ENCODE peak calls at places on chromosomes 1 and 21, in four cellular contexts. C is IMR-90, R is H1, N is H9. W is an unnamed sample.
A peak's percentile ranks its signal among the peaks of the same experiment; 100 is the strongest.

GRCh38 chr1:78652019-78652560 is 2.5 kb downstream of the IFI44 start:
- DNase-seq in C (no peak), R (no peak), N (no peak), W (no peak)

GRCh38 chr1:114108741-114109255 is 44.9 kb downstream of the SYT6 start:
- DNase-seq in R (no peak), C (no peak), N (no peak), W (no peak)

GRCh38 chr21:40054403-40054802 is 187.2 kb downstream of the PCP4 start:
- DNase-seq in R (no peak), N (no peak), C (no peak), W (no peak)

GRCh38 chr1:243921113-243921512 is 71.1 kb upstream of the AKT3 start:
- DNase-seq in N (no peak), C (no peak), R (no peak), W (no peak)

GRCh38 chr1:231020139-231020601 is 19.9 kb downstream of the FAM89A start:
- DNase-seq in N (no peak), C (peak; percentile 28), R (no peak), W (peak; percentile 38)

GRCh38 chr1:226123591-226124471 is 61.3 kb downstream of the H3-3A start:
- DNase-seq in R (no peak), N (no peak), C (peak; percentile 17), W (no peak)

GRCh38 chr1:226884966-226885820 is 14.8 kb downstream of the PSEN2 start:
- DNase-seq in R (no peak), C (no peak), N (no peak), W (no peak)

GRCh38 chr1:153262462-153263157 is 3.1 kb downstream of the LORICRIN start:
- DNase-seq in N (no peak), R (no peak), C (no peak), W (no peak)

GRCh38 chr1:182035097-182035770 is 26.3 kb downstream of the ZNF648 start:
- DNase-seq in R (peak; percentile 68), C (no peak), N (peak; percentile 59), W (peak; percentile 79)

GRCh38 chr1:109532365-109533136 is 7.1 kb upstream of the GPR61 start:
- DNase-seq in C (peak; percentile 68), N (peak; percentile 91), R (peak; percentile 97), W (peak; percentile 93)

GRCh38 chr1:16015960-16016901 is 1.6 kb downstream of the HSPB7 start:
- DNase-seq in N (no peak), R (no peak), C (no peak), W (no peak)

GRCh38 chr1:182054698-182055326 is 6.7 kb downstream of the ZNF648 start:
- DNase-seq in C (no peak), R (peak; percentile 77), N (no peak), W (peak; percentile 70)

GRCh38 chr1:207188901-207189300 is 84.9 kb downstream of the C4BPA start:
- DNase-seq in C (no peak), N (no peak), R (no peak), W (no peak)

GRCh38 chr21:39633770-39634181 is 21.0 kb downstream of the B3GALT5 start:
- DNase-seq in N (no peak), R (no peak), C (peak; percentile 92), W (no peak)

GRCh38 chr1:3114131-3114744 is 45.2 kb downstream of the PRDM16 start:
- DNase-seq in R (no peak), C (no peak), N (no peak), W (no peak)

GRCh38 chr1:23530089-23530749 is 814 bp downstream of the E2F2 start:
- DNase-seq in N (no peak), R (no peak), C (no peak), W (no peak)

GRCh38 chr1:222045816-222046215 is 303.9 kb upstream of the DUSP10 start:
- DNase-seq in R (no peak), C (no peak), N (no peak), W (no peak)

GRCh38 chr1:222047370-222047769 is 305.5 kb upstream of the DUSP10 start:
- DNase-seq in N (no peak), C (no peak), R (no peak), W (no peak)

GRCh38 chr1:222046684-222047083 is 304.8 kb upstream of the DUSP10 start:
- DNase-seq in N (no peak), R (no peak), C (no peak), W (no peak)

GRCh38 chr1:222049176-222049575 is 307.3 kb upstream of the DUSP10 start:
- DNase-seq in C (no peak), R (no peak), N (no peak), W (no peak)

DNA sequence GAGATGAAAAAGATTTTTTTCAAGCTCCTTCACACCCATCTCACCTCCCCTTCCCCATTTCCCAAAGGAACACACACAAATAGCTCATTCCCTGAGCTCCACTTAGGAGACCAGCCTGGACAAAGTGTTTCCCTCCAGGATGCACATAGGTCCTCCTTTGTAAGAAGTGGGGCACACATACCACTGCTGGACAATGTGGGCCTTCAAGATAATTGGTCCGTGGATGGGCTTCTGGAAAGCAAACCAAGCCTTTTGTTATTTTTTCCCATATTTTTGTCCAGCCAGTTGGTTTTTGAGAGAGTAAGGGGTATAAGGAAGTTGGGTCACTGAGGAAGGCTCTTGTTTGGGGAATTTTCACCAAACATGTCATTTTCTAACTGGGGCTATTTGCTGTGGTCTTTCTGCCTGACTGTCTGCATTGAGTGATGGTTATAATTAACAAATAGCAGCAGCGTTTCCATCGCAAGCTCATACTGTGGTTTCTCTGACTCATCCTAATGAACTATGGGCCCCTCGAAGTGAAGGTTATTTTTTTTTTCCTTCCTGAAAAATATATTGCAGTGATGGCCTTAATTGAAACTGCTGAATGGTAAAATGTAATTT is 306.2 kb upstream of the DUSP10 start:
- DNase-seq in N (no peak), R (no peak), C (peak; percentile 74), W (no peak)
- H4K5ac ChIP-seq in N (no peak overlapping the region), R (no peak overlapping the region), C (peak overlapping the region; percentile 18), W (no peak overlapping the region)

DNA sequence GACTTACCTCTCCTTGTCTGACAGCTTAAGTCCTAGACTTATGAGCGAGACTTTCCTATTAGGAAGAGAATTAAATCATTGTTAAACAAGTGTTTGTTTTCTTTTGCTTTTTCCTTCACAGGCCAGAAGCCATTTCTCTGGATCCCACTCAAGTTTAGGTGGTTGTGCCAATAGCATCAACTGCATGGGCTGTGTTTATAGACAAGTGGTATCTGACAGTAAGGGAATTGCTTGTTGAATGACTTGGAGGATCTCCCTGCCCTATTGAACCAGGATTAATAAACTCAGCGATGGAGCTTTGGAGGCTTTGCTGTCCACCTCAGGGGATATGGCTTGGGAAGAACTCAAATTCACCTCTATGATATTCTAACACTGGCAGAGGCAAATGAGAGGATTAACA is 43.7 kb downstream of the UTP25 start:
- DNase-seq in N (no peak), C (no peak), R (no peak), W (no peak)
- H3K4me1 ChIP-seq in N (no peaks in the 10 kb centered on the region), C (peaks cover 2% of the 10 kb centered on the region), R (no peaks in the 10 kb centered on the region), W (no peaks in the 10 kb centered on the region)

DNA sequence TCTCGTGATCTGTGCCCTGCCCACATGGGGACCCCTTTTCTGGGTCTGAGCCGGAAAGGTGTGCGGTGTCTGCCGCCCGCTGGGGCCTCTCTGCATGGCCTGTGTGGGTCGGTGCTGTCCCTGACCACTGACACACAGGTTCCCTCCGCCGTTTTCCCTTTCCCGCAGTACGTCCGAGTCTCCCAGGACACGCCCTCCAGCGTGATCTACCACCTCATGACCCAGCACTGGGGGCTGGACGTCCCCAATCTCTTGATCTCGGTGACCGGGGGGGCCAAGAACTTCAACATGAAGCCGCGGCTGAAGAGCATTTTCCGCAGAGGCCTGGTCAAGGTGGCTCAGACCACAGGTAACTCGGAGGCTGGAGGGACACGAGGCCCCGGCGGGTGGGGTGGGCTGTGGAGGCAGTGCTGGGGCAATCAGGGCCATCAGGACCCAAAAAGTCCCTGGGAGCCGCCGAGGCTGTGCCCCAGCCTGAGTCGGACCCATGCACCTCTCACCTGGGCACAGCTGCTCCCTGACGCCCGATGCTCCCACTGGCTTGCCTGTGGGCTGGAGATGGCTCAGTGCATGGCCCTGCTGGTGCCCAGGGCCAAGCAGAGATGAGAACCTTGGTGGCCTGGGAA is 13.3 kb downstream of the TRPM2 start:
- DNase-seq in N (peak; percentile 18), C (no peak), R (no peak), W (no peak)
- H2BK15ac ChIP-seq in N (no peak overlapping the region), C (no peak overlapping the region), R (no peak overlapping the region), W (no peak overlapping the region)

GRCh38 chr1:215111916-215112315 is 29.4 kb downstream of the KCNK2 start:
- DNase-seq in N (no peak), C (no peak), R (no peak), W (no peak)
- H4K5ac ChIP-seq in N (no peak overlapping the region), C (peak overlapping the region; percentile 63), R (no peak overlapping the region), W (no peak overlapping the region)

GRCh38 chr21:34105947-34106541 is 32.7 kb downstream of the MRPS6 start:
- DNase-seq in C (no peak), N (no peak), R (no peak), W (no peak)

GRCh38 chr21:34094949-34095348 is 21.6 kb downstream of the MRPS6 start:
- DNase-seq in N (no peak), R (no peak), C (no peak), W (no peak)

GRCh38 chr21:34100789-34101188 is 27.4 kb downstream of the MRPS6 start:
- DNase-seq in C (peak; percentile 41), R (no peak), N (no peak), W (no peak)

DNA sequence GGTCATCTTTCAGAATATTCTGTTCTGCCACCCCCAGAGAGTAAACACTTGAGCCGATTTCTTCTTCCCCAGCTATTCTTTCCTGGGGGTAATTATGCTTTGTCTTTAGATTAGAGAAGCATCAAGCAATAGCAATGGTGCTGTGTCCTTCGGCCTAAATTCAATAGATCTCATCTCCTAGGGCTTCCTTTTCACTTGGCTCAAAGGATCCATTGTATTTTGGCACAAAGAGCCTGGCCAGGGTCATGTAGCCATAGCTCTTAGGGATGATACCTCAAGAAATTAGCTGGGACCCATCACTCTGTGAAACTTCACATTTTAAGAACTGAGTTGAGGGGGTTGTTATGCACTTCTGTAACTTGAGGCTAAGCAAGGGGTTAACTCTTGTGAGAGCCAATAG is 27.0 kb downstream of the MRPS6 start:
- DNase-seq in R (no peak), C (no peak), N (no peak), W (no peak)
- H3K4me1 ChIP-seq in R (peaks cover 3% of the 10 kb centered on the region), C (peaks cover 16% of the 10 kb centered on the region), N (peaks cover 6% of the 10 kb centered on the region), W (no peaks in the 10 kb centered on the region)

DNA sequence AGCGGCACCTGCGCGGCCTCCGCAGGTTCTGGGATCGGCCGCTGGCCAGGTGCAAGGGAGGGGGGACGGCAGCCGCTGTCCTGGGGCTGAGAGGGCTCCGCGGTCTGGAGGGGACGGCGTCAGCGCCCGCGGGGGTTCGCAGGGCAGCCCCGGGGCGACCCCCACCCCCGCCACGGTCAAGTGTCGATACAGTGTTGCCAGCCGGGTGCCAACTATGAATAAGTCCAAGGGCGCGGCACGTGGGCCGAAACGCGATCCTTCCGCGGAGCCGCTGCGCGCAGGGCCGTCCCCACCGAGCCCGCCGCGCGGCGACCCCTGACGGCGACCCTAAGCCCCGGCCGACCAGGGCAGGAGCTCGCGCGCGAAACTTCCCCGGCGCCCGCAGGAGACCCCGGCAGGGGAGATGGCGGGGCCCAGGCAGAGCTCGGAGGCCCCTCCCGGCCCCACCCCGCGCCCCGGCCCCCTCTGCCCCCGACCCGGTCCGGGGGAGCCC is 664 bp upstream of the AGPAT3 start:
- DNase-seq in C (peak; percentile 16), R (peak; percentile 70), N (peak; percentile 65), W (peak; percentile 34)
- H2BK15ac ChIP-seq in C (no peak overlapping the region), R (no peak overlapping the region), N (no peak overlapping the region), W (no peak overlapping the region)

GRCh38 chr1:67646145-67647035 is 38.6 kb upstream of the GADD45A start:
- DNase-seq in R (no peak), C (peak; percentile 23), N (no peak), W (peak; percentile 74)
- H4K5ac ChIP-seq in R (no peak overlapping the region), C (no peak overlapping the region), N (no peak overlapping the region), W (no peak overlapping the region)

W was measured in mesendoderm.